ENCODE peak calls at places on chromosomes 1 and 21, in four cellular contexts. E, Q, L and S are unnamed samples.
A peak's percentile ranks its signal among the peaks of the same experiment; 100 is the strongest.

GRCh38 chr1:29453502-29454240 is 217.3 kb downstream of the PTPRU start:
- DNase-seq in E (no peak), Q (no peak), L (peak; percentile 5), S (peak; percentile 69)

GRCh38 chr1:39957299-39958020 is 2.5 kb downstream of the MFSD2A start:
- DNase-seq in E (no peak), Q (no peak), L (no peak), S (no peak)

GRCh38 chr1:91621360-91621759 is 120.7 kb downstream of the CDC7 start:
- DNase-seq in E (no peak), Q (no peak), L (no peak), S (no peak)

GRCh38 chr1:176243746-176244145 is 36.7 kb upstream of the COP1 start:
- DNase-seq in E (no peak), Q (no peak), L (no peak), S (no peak)

GRCh38 chr1:24392982-24393645 is 20.5 kb downstream of the STPG1 start:
- DNase-seq in E (peak; percentile 21), Q (no peak), L (no peak), S (no peak)

GRCh38 chr1:234844479-234845031 is 234.6 kb upstream of the IRF2BP2 start:
- DNase-seq in E (no peak), Q (no peak), L (peak; percentile 58), S (no peak)

GRCh38 chr1:172397633-172398032 is 22.9 kb upstream of the C1orf105 start:
- DNase-seq in E (no peak), Q (no peak), L (no peak), S (no peak)

GRCh38 chr1:213987876-213988638 is at the start of gene PROX1:
- DNase-seq in E (peak; percentile 94), Q (peak; percentile 85), L (peak; percentile 13), S (no peak)

GRCh38 chr21:25171438-25171837 is 435.8 kb downstream of the MRPL39 start:
- DNase-seq in E (no peak), Q (no peak), L (no peak), S (no peak)

DNA sequence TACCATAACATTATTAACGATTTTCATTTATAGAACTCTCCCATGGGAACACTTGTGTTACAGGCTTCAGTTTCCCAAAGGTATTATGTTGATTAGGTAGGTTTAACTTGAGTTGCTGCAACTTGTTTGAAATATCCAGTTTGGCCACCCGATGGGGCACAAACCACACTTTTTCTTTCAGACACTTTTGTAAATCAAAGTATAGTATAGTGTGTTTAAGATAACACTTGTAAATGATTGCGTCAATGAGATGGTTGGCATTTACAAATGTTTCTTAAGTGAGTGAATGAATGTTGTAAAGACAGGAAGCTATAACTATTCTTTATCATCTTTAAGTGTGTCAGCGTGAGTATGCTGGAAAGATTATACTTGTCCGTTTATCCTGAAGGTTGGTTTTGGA is 4.3 kb downstream of the XPR1 start:
- DNase-seq in E (no peak), Q (no peak), L (no peak), S (no peak)
- TF ChIP-seq CTCF in E (peak; percentile 29), Q (no peak), L (no peak), S (peak; percentile 70)

DNA sequence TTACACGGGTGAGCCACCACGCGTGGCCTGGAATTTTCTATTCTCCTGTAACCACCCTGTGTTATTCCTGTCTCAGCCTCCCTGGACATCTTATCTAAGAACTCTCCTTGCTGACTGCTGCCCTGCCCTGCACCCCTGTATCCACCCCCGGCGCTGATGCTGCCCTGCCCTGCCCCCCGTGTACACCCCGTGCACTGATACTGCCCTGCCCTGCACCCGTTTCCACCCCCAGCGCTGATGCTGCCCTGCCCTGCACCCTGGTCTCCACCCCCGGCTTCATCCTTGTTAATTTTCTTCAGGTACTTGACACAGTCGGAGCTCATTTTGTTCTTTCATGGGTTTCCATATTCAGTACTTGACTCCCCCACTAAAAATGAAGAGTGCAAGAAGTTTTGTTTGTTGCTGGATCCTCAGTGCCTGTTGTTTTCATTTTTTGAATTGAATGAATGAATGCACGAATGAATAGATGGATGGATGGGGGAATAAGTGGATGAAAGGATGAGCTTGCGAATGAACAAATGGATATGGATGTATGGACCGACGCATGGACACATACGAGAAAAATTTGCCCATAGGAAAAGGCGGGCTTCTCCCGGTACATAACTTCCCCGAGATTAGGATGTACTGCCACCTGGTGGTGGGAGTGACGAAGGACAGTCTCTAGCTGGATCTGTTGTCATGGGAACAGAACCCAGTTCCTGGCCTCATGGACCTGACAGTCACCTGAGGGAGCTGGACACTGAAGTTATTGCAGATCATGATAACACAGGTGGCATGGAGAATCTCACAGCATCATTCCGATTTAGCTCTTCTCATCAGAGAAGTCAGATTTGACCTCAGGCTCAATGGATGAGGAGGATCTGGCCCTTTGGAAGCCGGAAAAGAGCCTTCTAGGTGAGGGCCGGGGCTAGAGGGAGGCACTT is 14.9 kb downstream of the AADACL4 start:
- DNase-seq in E (peak; percentile 85), Q (peak; percentile 80), L (peak; percentile 38), S (no peak)
- TF ChIP-seq CTCF in E (peak; percentile 96), Q (peak; percentile 91), L (peak; percentile 91), S (peak; percentile 98)

GRCh38 chr1:225655509-225656258 is 2.8 kb upstream of the ENAH start:
- DNase-seq in E (peak; percentile 69), Q (no peak), L (no peak), S (no peak)
- TF ChIP-seq CTCF in E (no peak), Q (no peak), L (peak; percentile 6), S (peak; percentile 40)

GRCh38 chr1:167658574-167659328 is 28.7 kb downstream of the RCSD1 start:
- DNase-seq in E (no peak), Q (no peak), L (no peak), S (no peak)

GRCh38 chr1:167659876-167660275 is 29.8 kb downstream of the RCSD1 start:
- DNase-seq in E (no peak), Q (no peak), L (no peak), S (no peak)

GRCh38 chr1:167659440-167659839 is 29.4 kb downstream of the RCSD1 start:
- DNase-seq in E (no peak), Q (no peak), L (no peak), S (no peak)

GRCh38 chr1:167654975-167655575 is 25.0 kb downstream of the RCSD1 start:
- DNase-seq in E (no peak), Q (no peak), L (no peak), S (no peak)

DNA sequence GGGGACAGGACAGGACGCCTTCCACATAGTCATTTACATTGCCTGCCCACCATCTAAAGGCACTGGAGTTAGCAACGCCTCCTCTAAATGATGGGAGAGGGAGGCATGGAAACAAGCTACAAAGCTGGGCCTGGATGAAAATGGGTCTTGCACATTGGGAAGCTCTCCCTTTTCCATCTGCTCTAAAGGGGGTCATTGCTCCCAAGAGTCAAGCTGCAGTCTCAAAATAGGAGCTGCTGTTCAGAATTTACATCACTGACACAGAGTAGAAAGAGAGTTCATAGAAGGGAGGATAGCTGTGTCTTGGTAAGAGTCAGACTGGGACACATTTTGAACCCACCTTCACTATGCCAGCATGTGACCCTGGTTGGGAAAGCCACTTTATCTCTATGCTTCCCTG is 26.6 kb downstream of the RCSD1 start:
- DNase-seq in E (no peak), Q (no peak), L (no peak), S (no peak)
- TF ChIP-seq CTCF in E (no peak), Q (no peak), L (no peak), S (no peak)

GRCh38 chr1:25690396-25690956 is 73.9 kb downstream of the MAN1C1 start:
- DNase-seq in E (no peak), Q (no peak), L (no peak), S (no peak)

GRCh38 chr1:25694591-25695007 is 78.0 kb downstream of the MAN1C1 start:
- DNase-seq in E (no peak), Q (no peak), L (no peak), S (no peak)

GRCh38 chr1:25691211-25691610 is 74.6 kb downstream of the MAN1C1 start:
- DNase-seq in E (no peak), Q (no peak), L (no peak), S (no peak)

GRCh38 chr1:25694167-25694566 is 77.6 kb downstream of the MAN1C1 start:
- DNase-seq in E (no peak), Q (no peak), L (no peak), S (no peak)

GRCh38 chr1:25692560-25692959 is 76.0 kb downstream of the MAN1C1 start:
- DNase-seq in E (no peak), Q (no peak), L (no peak), S (no peak)
- TF ChIP-seq CTCF in E (peak; percentile 51), Q (no peak), L (peak; percentile 78), S (peak; percentile 67)

DNA sequence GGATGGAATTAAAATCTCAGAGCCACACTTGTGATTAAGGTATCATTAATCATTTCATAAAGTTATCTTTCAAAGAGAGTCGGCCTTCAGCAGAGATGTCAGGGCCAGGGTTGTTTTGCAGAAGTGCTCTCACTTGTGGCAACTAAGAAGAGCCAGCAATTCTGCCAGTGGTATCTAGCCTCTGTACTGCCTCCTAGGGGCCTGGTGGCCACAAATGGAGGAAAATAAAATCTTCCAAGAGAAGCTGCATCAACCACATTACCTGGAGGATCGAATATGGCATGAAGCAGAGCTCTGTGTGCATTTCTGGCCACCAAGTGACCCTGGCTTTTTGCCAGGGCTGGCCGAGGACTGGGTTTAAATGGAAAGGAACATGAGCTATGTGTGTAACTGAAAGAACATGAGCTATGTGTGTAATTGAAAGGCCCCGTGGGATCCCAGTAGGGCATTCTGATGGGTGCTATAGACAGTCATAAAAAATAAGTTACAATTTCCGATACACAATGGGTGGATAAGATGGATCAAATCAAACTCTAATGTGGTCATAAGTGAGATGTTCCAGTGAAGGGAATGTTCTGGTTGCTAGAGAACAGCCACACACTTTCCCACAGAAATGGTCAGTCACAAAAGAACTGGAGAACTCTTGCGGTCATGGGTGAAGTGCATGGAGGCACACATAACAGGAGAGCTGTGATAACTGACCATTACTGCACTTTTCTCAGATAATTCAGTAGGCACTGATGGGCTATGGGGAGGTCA is 335.8 kb downstream of the CAMTA1 start:
- DNase-seq in E (no peak), Q (no peak), L (no peak), S (no peak)
- TF ChIP-seq CTCF in E (peak; percentile 3), Q (no peak), L (no peak), S (peak; percentile 52)

GRCh38 chr1:153679337-153680119 is 1.0 kb downstream of the NPR1 start:
- DNase-seq in E (no peak), Q (peak; percentile 68), L (no peak), S (no peak)
- TF ChIP-seq CTCF in E (peak; percentile 46), Q (no peak), L (peak; percentile 31), S (peak; percentile 56)